ENCODE peak calls at places on chromosomes 12 and 14, in nine cellular contexts. One of them, this sample, is unnamed.

GRCh38 chr12:128365831-128366231 is 98.9 kb downstream of the TMEM132C start:
- DNase-seq in Panc1: no peak
- DNase-seq in GM23338: no peak
- DNase-seq in cardiac muscle cell: peak; percentile 46
- DNase-seq in upper lobe of right lung: no peak
- DNase-seq in fibroblast of pulmonary artery: no peak
- DNase-seq in activated B cell treated with CpG ODN at 0.5 μM for 24 hours: no peak
- DNase-seq in neural crest cell: peak; percentile 37
- DNase-seq in endothelial cell: no peak
- DNase-seq in this sample: no peak

GRCh38 chr12:26125451-26126339 is 858 bp upstream of the BHLHE41 start:
- DNase-seq in Panc1: peak; percentile 94
- DNase-seq in cardiac muscle cell: peak; percentile 82
- DNase-seq in fibroblast of pulmonary artery: peak; percentile 72
- DNase-seq in endothelial cell: peak; percentile 68
- DNase-seq in upper lobe of right lung: peak; percentile 89
- DNase-seq in GM23338: peak; percentile 82
- DNase-seq in activated B cell treated with CpG ODN at 0.5 μM for 24 hours: peak; percentile 69
- DNase-seq in neural crest cell: peak; percentile 43
- DNase-seq in this sample: peak; percentile 51

GRCh38 chr12:20508962-20509361 is 140.6 kb downstream of the PDE3A start:
- DNase-seq in GM23338: no peak
- DNase-seq in neural crest cell: no peak
- DNase-seq in Panc1: no peak
- DNase-seq in upper lobe of right lung: no peak
- DNase-seq in cardiac muscle cell: no peak
- DNase-seq in activated B cell treated with CpG ODN at 0.5 μM for 24 hours: no peak
- DNase-seq in endothelial cell: no peak
- DNase-seq in fibroblast of pulmonary artery: peak; percentile 58
- DNase-seq in this sample: no peak

GRCh38 chr12:116194935-116195431 is 82.5 kb downstream of the MED13L start:
- DNase-seq in Panc1: no peak
- DNase-seq in GM23338: no peak
- DNase-seq in neural crest cell: no peak
- DNase-seq in activated B cell treated with CpG ODN at 0.5 μM for 24 hours: peak; percentile 39
- DNase-seq in endothelial cell: no peak
- DNase-seq in cardiac muscle cell: no peak
- DNase-seq in upper lobe of right lung: no peak
- DNase-seq in fibroblast of pulmonary artery: no peak
- DNase-seq in this sample: peak; percentile 40

GRCh38 chr12:113273053-113273725 is 51.9 kb downstream of the TPCN1 start:
- DNase-seq in cardiac muscle cell: no peak
- DNase-seq in fibroblast of pulmonary artery: peak; percentile 36
- DNase-seq in neural crest cell: no peak
- DNase-seq in endothelial cell: no peak
- DNase-seq in Panc1: no peak
- DNase-seq in GM23338: peak; percentile 22
- DNase-seq in activated B cell treated with CpG ODN at 0.5 μM for 24 hours: no peak
- DNase-seq in upper lobe of right lung: peak; percentile 46
- DNase-seq in this sample: no peak

GRCh38 chr12:121789800-121790748 is 3.4 kb downstream of the RHOF start:
- DNase-seq in neural crest cell: no peak
- DNase-seq in endothelial cell: peak; percentile 70
- DNase-seq in upper lobe of right lung: peak; percentile 88
- DNase-seq in GM23338: peak; percentile 67
- DNase-seq in Panc1: no peak
- DNase-seq in fibroblast of pulmonary artery: no peak
- DNase-seq in activated B cell treated with CpG ODN at 0.5 μM for 24 hours: peak; percentile 87
- DNase-seq in cardiac muscle cell: no peak
- DNase-seq in this sample: peak; percentile 87

GRCh38 chr12:19752712-19753111 is 313.4 kb downstream of the AEBP2 start:
- DNase-seq in Panc1: no peak
- DNase-seq in GM23338: no peak
- DNase-seq in cardiac muscle cell: no peak
- DNase-seq in endothelial cell: no peak
- DNase-seq in activated B cell treated with CpG ODN at 0.5 μM for 24 hours: no peak
- DNase-seq in neural crest cell: no peak
- DNase-seq in fibroblast of pulmonary artery: no peak
- DNase-seq in upper lobe of right lung: no peak
- DNase-seq in this sample: no peak

GRCh38 chr12:111361717-111362576 is 6.9 kb downstream of the PHETA1 start:
- DNase-seq in activated B cell treated with CpG ODN at 0.5 μM for 24 hours: no peak
- DNase-seq in endothelial cell: no peak
- DNase-seq in Panc1: no peak
- DNase-seq in GM23338: no peak
- DNase-seq in cardiac muscle cell: no peak
- DNase-seq in upper lobe of right lung: peak; percentile 81
- DNase-seq in neural crest cell: no peak
- DNase-seq in fibroblast of pulmonary artery: peak; percentile 25
- DNase-seq in this sample: no peak

GRCh38 chr14:77296906-77297305 is 23.8 kb downstream of the POMT2 start:
- DNase-seq in endothelial cell: no peak
- DNase-seq in activated B cell treated with CpG ODN at 0.5 μM for 24 hours: no peak
- DNase-seq in upper lobe of right lung: no peak
- DNase-seq in GM23338: no peak
- DNase-seq in neural crest cell: no peak
- DNase-seq in fibroblast of pulmonary artery: no peak
- DNase-seq in cardiac muscle cell: no peak
- DNase-seq in Panc1: no peak
- DNase-seq in this sample: no peak

GRCh38 chr12:42686514-42687172 is 97.1 kb upstream of the PRICKLE1 start:
- DNase-seq in fibroblast of pulmonary artery: no peak
- DNase-seq in cardiac muscle cell: no peak
- DNase-seq in activated B cell treated with CpG ODN at 0.5 μM for 24 hours: no peak
- DNase-seq in neural crest cell: no peak
- DNase-seq in GM23338: no peak
- DNase-seq in Panc1: no peak
- DNase-seq in endothelial cell: no peak
- DNase-seq in upper lobe of right lung: no peak
- DNase-seq in this sample: no peak

GRCh38 chr12:3671330-3672112 is 81.4 kb downstream of the CRACR2A start:
- DNase-seq in activated B cell treated with CpG ODN at 0.5 μM for 24 hours: no peak
- DNase-seq in GM23338: no peak
- DNase-seq in upper lobe of right lung: no peak
- DNase-seq in Panc1: no peak
- DNase-seq in endothelial cell: no peak
- DNase-seq in cardiac muscle cell: no peak
- DNase-seq in neural crest cell: no peak
- DNase-seq in fibroblast of pulmonary artery: no peak
- DNase-seq in this sample: no peak

GRCh38 chr12:38919191-38919590 is 13.8 kb upstream of the CPNE8 start:
- DNase-seq in cardiac muscle cell: no peak
- DNase-seq in GM23338: no peak
- DNase-seq in fibroblast of pulmonary artery: no peak
- DNase-seq in endothelial cell: no peak
- DNase-seq in upper lobe of right lung: no peak
- DNase-seq in neural crest cell: no peak
- DNase-seq in activated B cell treated with CpG ODN at 0.5 μM for 24 hours: no peak
- DNase-seq in Panc1: no peak
- DNase-seq in this sample: no peak

GRCh38 chr12:25839470-25839869 is 119.0 kb upstream of the RASSF8 start:
- DNase-seq in Panc1: no peak
- DNase-seq in GM23338: no peak
- DNase-seq in cardiac muscle cell: no peak
- DNase-seq in activated B cell treated with CpG ODN at 0.5 μM for 24 hours: no peak
- DNase-seq in endothelial cell: no peak
- DNase-seq in neural crest cell: no peak
- DNase-seq in fibroblast of pulmonary artery: peak; percentile 78
- DNase-seq in upper lobe of right lung: no peak
- DNase-seq in this sample: no peak

GRCh38 chr12:795305-795704 is 42.9 kb downstream of the WNK1 start:
- DNase-seq in cardiac muscle cell: no peak
- DNase-seq in endothelial cell: no peak
- DNase-seq in Panc1: no peak
- DNase-seq in neural crest cell: no peak
- DNase-seq in activated B cell treated with CpG ODN at 0.5 μM for 24 hours: no peak
- DNase-seq in fibroblast of pulmonary artery: no peak
- DNase-seq in upper lobe of right lung: no peak
- DNase-seq in GM23338: no peak
- DNase-seq in this sample: no peak

GRCh38 chr12:55824726-55825125 is 4.7 kb downstream of the DNAJC14 start:
- DNase-seq in Panc1: no peak
- DNase-seq in endothelial cell: no peak
- DNase-seq in cardiac muscle cell: no peak
- DNase-seq in fibroblast of pulmonary artery: no peak
- DNase-seq in upper lobe of right lung: no peak
- DNase-seq in GM23338: no peak
- DNase-seq in neural crest cell: no peak
- DNase-seq in activated B cell treated with CpG ODN at 0.5 μM for 24 hours: no peak
- DNase-seq in this sample: no peak

GRCh38 chr12:19030603-19031002 is 98.9 kb upstream of the PLEKHA5 start:
- DNase-seq in fibroblast of pulmonary artery: no peak
- DNase-seq in GM23338: no peak
- DNase-seq in endothelial cell: no peak
- DNase-seq in upper lobe of right lung: no peak
- DNase-seq in activated B cell treated with CpG ODN at 0.5 μM for 24 hours: no peak
- DNase-seq in cardiac muscle cell: no peak
- DNase-seq in neural crest cell: no peak
- DNase-seq in Panc1: no peak
- DNase-seq in this sample: no peak

GRCh38 chr14:93083898-93084297 is 31.8 kb downstream of the ITPK1 start:
- DNase-seq in activated B cell treated with CpG ODN at 0.5 μM for 24 hours: no peak
- DNase-seq in upper lobe of right lung: no peak
- DNase-seq in Panc1: no peak
- DNase-seq in neural crest cell: no peak
- DNase-seq in cardiac muscle cell: no peak
- DNase-seq in GM23338: no peak
- DNase-seq in fibroblast of pulmonary artery: no peak
- DNase-seq in endothelial cell: no peak
- DNase-seq in this sample: no peak

GRCh38 chr14:80872645-80873044 is 68.9 kb downstream of the CEP128 start:
- DNase-seq in upper lobe of right lung: no peak
- DNase-seq in cardiac muscle cell: no peak
- DNase-seq in GM23338: no peak
- DNase-seq in activated B cell treated with CpG ODN at 0.5 μM for 24 hours: no peak
- DNase-seq in Panc1: no peak
- DNase-seq in neural crest cell: no peak
- DNase-seq in fibroblast of pulmonary artery: no peak
- DNase-seq in endothelial cell: no peak
- DNase-seq in this sample: no peak

GRCh38 chr12:100646896-100647295 is 73.4 kb downstream of the GAS2L3 start:
- DNase-seq in upper lobe of right lung: no peak
- DNase-seq in activated B cell treated with CpG ODN at 0.5 μM for 24 hours: no peak
- DNase-seq in cardiac muscle cell: no peak
- DNase-seq in endothelial cell: no peak
- DNase-seq in GM23338: no peak
- DNase-seq in Panc1: no peak
- DNase-seq in neural crest cell: no peak
- DNase-seq in fibroblast of pulmonary artery: no peak
- DNase-seq in this sample: no peak

GRCh38 chr14:22822619-22823551 is 6.8 kb upstream of the MRPL52 start:
- DNase-seq in fibroblast of pulmonary artery: peak; percentile 92
- DNase-seq in neural crest cell: peak; percentile 79
- DNase-seq in Panc1: no peak
- DNase-seq in endothelial cell: peak; percentile 87
- DNase-seq in upper lobe of right lung: peak; percentile 88
- DNase-seq in cardiac muscle cell: peak; percentile 90
- DNase-seq in activated B cell treated with CpG ODN at 0.5 μM for 24 hours: peak; percentile 69
- DNase-seq in GM23338: peak; percentile 99
- DNase-seq in this sample: peak; percentile 80

GRCh38 chr14:101191882-101192660 is 288.5 kb upstream of the RTL1 start:
- DNase-seq in neural crest cell: no peak
- DNase-seq in Panc1: no peak
- DNase-seq in activated B cell treated with CpG ODN at 0.5 μM for 24 hours: no peak
- DNase-seq in upper lobe of right lung: no peak
- DNase-seq in cardiac muscle cell: no peak
- DNase-seq in fibroblast of pulmonary artery: no peak
- DNase-seq in GM23338: no peak
- DNase-seq in endothelial cell: no peak
- DNase-seq in this sample: no peak

GRCh38 chr12:109818900-109819500 is 14.2 kb downstream of the TRPV4 start:
- DNase-seq in fibroblast of pulmonary artery: peak; percentile 24
- DNase-seq in upper lobe of right lung: no peak
- DNase-seq in cardiac muscle cell: no peak
- DNase-seq in Panc1: no peak
- DNase-seq in GM23338: no peak
- DNase-seq in endothelial cell: no peak
- DNase-seq in neural crest cell: no peak
- DNase-seq in activated B cell treated with CpG ODN at 0.5 μM for 24 hours: no peak
- DNase-seq in this sample: no peak

GRCh38 chr14:88535149-88535548 is 19.7 kb downstream of the PTPN21 start:
- DNase-seq in upper lobe of right lung: no peak
- DNase-seq in activated B cell treated with CpG ODN at 0.5 μM for 24 hours: no peak
- DNase-seq in GM23338: peak; percentile 57
- DNase-seq in neural crest cell: no peak
- DNase-seq in Panc1: no peak
- DNase-seq in cardiac muscle cell: peak; percentile 48
- DNase-seq in endothelial cell: peak; percentile 21
- DNase-seq in fibroblast of pulmonary artery: no peak
- DNase-seq in this sample: no peak
- TF ChIP-seq CTCF in upper lobe of right lung: no peak
- TF ChIP-seq CTCF in activated B cell treated with CpG ODN at 0.5 μM for 24 hours: no peak
- TF ChIP-seq CTCF in GM23338: no peak
- TF ChIP-seq CTCF in neural crest cell: peak; percentile 37
- TF ChIP-seq CTCF in Panc1: no peak
- TF ChIP-seq CTCF in cardiac muscle cell: no peak
- TF ChIP-seq CTCF in endothelial cell: no peak
- TF ChIP-seq CTCF in fibroblast of pulmonary artery: no peak
- TF ChIP-seq CTCF in this sample: no peak

DNA sequence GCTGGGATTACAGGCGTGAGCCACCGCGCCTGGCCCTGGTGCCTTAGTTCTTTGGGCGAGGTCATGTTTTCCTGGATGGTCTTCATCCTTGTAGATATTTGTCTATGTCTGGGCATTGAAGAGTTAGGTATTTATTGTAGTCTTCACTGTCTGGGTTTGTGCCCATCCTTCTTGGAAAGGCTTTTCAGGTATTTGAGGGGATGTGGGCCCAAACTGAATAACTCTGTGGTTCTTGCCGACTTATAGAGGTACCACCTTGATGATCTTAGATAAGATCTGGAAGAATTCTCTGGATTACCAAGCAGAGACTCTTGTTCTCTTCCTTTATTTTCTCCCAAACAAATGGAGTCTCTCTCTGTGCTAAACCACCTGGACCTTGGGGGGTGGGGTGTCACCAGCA is 18.9 kb downstream of the FGD4 start:
- DNase-seq in GM23338: no peak
- DNase-seq in upper lobe of right lung: no peak
- DNase-seq in activated B cell treated with CpG ODN at 0.5 μM for 24 hours: no peak
- DNase-seq in endothelial cell: no peak
- DNase-seq in Panc1: no peak
- DNase-seq in fibroblast of pulmonary artery: no peak
- DNase-seq in neural crest cell: no peak
- DNase-seq in cardiac muscle cell: no peak
- DNase-seq in this sample: no peak
- TF ChIP-seq CTCF in GM23338: no peak
- TF ChIP-seq CTCF in upper lobe of right lung: no peak
- TF ChIP-seq CTCF in activated B cell treated with CpG ODN at 0.5 μM for 24 hours: no peak
- TF ChIP-seq CTCF in endothelial cell: no peak
- TF ChIP-seq CTCF in Panc1: no peak
- TF ChIP-seq CTCF in fibroblast of pulmonary artery: no peak
- TF ChIP-seq CTCF in neural crest cell: no peak
- TF ChIP-seq CTCF in cardiac muscle cell: no peak
- TF ChIP-seq CTCF in this sample: no peak

GRCh38 chr14:75675265-75675960 is 14.4 kb downstream of the TTLL5 start:
- DNase-seq in fibroblast of pulmonary artery: no peak
- DNase-seq in neural crest cell: no peak
- DNase-seq in endothelial cell: no peak
- DNase-seq in cardiac muscle cell: peak; percentile 50
- DNase-seq in upper lobe of right lung: no peak
- DNase-seq in Panc1: no peak
- DNase-seq in activated B cell treated with CpG ODN at 0.5 μM for 24 hours: no peak
- DNase-seq in GM23338: peak; percentile 44
- DNase-seq in this sample: no peak
- TF ChIP-seq CTCF in fibroblast of pulmonary artery: peak; percentile 32
- TF ChIP-seq CTCF in neural crest cell: peak; percentile 19
- TF ChIP-seq CTCF in endothelial cell: no peak
- TF ChIP-seq CTCF in cardiac muscle cell: peak; percentile 14
- TF ChIP-seq CTCF in upper lobe of right lung: no peak
- TF ChIP-seq CTCF in Panc1: no peak
- TF ChIP-seq CTCF in activated B cell treated with CpG ODN at 0.5 μM for 24 hours: no peak
- TF ChIP-seq CTCF in GM23338: peak; percentile 50
- TF ChIP-seq CTCF in this sample: no peak

GRCh38 chr12:62600038-62600437 is 133.4 kb downstream of the MON2 start:
- DNase-seq in upper lobe of right lung: no peak
- DNase-seq in cardiac muscle cell: no peak
- DNase-seq in endothelial cell: no peak
- DNase-seq in activated B cell treated with CpG ODN at 0.5 μM for 24 hours: no peak
- DNase-seq in neural crest cell: no peak
- DNase-seq in GM23338: peak; percentile 46
- DNase-seq in fibroblast of pulmonary artery: no peak
- DNase-seq in Panc1: no peak
- DNase-seq in this sample: no peak
- TF ChIP-seq CTCF in upper lobe of right lung: no peak
- TF ChIP-seq CTCF in cardiac muscle cell: peak; percentile 16
- TF ChIP-seq CTCF in endothelial cell: peak; percentile 58
- TF ChIP-seq CTCF in activated B cell treated with CpG ODN at 0.5 μM for 24 hours: no peak
- TF ChIP-seq CTCF in neural crest cell: peak; percentile 54
- TF ChIP-seq CTCF in GM23338: peak; percentile 52
- TF ChIP-seq CTCF in fibroblast of pulmonary artery: peak; percentile 27
- TF ChIP-seq CTCF in Panc1: peak; percentile 44
- TF ChIP-seq CTCF in this sample: no peak